ENCODE peak calls at places on chromosomes 13 and 19, in nine cellular contexts. One of them, this sample, is unnamed.

GRCh38 chr13:99150575-99151370 is 49.9 kb upstream of the UBAC2 start:
- DNase-seq in transverse colon: no peak
- DNase-seq in lower leg skin: no peak
- DNase-seq in fibroblast of lung: peak; percentile 25
- DNase-seq in heart left ventricle: no peak
- DNase-seq in nephron progenitor cell: no peak
- DNase-seq in Caco-2: no peak
- DNase-seq in AG04450: no peak
- DNase-seq in kidney epithelial cell: peak; percentile 9
- DNase-seq in this sample: no peak

GRCh38 chr13:108086678-108087077 is 128.7 kb downstream of the LIG4 start:
- DNase-seq in kidney epithelial cell: peak; percentile 9
- DNase-seq in Caco-2: peak; percentile 37
- DNase-seq in fibroblast of lung: peak; percentile 0
- DNase-seq in nephron progenitor cell: no peak
- DNase-seq in lower leg skin: no peak
- DNase-seq in AG04450: peak; percentile 4
- DNase-seq in transverse colon: no peak
- DNase-seq in heart left ventricle: no peak
- DNase-seq in this sample: no peak

GRCh38 chr19:17235618-17236413 is 9.8 kb downstream of the OCEL1 start:
- DNase-seq in nephron progenitor cell: peak; percentile 75
- DNase-seq in Caco-2: no peak
- DNase-seq in AG04450: peak; percentile 36
- DNase-seq in transverse colon: peak; percentile 80
- DNase-seq in lower leg skin: no peak
- DNase-seq in fibroblast of lung: peak; percentile 72
- DNase-seq in heart left ventricle: peak; percentile 69
- DNase-seq in kidney epithelial cell: no peak
- DNase-seq in this sample: peak; percentile 48

GRCh38 chr13:112792511-112792910 is 102.7 kb downstream of the ATP11A start:
- DNase-seq in transverse colon: no peak
- DNase-seq in Caco-2: no peak
- DNase-seq in AG04450: no peak
- DNase-seq in heart left ventricle: no peak
- DNase-seq in fibroblast of lung: no peak
- DNase-seq in kidney epithelial cell: no peak
- DNase-seq in nephron progenitor cell: no peak
- DNase-seq in lower leg skin: peak; percentile 59
- DNase-seq in this sample: no peak

GRCh38 chr13:109400192-109400591 is 386.2 kb downstream of the IRS2 start:
- DNase-seq in AG04450: no peak
- DNase-seq in fibroblast of lung: no peak
- DNase-seq in lower leg skin: no peak
- DNase-seq in heart left ventricle: no peak
- DNase-seq in nephron progenitor cell: no peak
- DNase-seq in kidney epithelial cell: no peak
- DNase-seq in transverse colon: peak; percentile 24
- DNase-seq in Caco-2: no peak
- DNase-seq in this sample: no peak

GRCh38 chr19:41223431-41224234 is 4.6 kb downstream of the AXL start:
- DNase-seq in AG04450: no peak
- DNase-seq in lower leg skin: no peak
- DNase-seq in fibroblast of lung: peak; percentile 66
- DNase-seq in Caco-2: no peak
- DNase-seq in nephron progenitor cell: peak; percentile 51
- DNase-seq in heart left ventricle: no peak
- DNase-seq in kidney epithelial cell: peak; percentile 88
- DNase-seq in transverse colon: no peak
- DNase-seq in this sample: no peak

GRCh38 chr19:12800873-12801465 is 631 bp downstream of the PRDX2 start:
- DNase-seq in nephron progenitor cell: peak; percentile 66
- DNase-seq in AG04450: no peak
- DNase-seq in Caco-2: peak; percentile 25
- DNase-seq in heart left ventricle: peak; percentile 30
- DNase-seq in lower leg skin: peak; percentile 87
- DNase-seq in kidney epithelial cell: no peak
- DNase-seq in transverse colon: no peak
- DNase-seq in fibroblast of lung: no peak
- DNase-seq in this sample: no peak

GRCh38 chr13:66618702-66619101 is 611.4 kb downstream of the PCDH9 start:
- DNase-seq in kidney epithelial cell: no peak
- DNase-seq in nephron progenitor cell: no peak
- DNase-seq in Caco-2: no peak
- DNase-seq in fibroblast of lung: peak; percentile 72
- DNase-seq in transverse colon: no peak
- DNase-seq in heart left ventricle: no peak
- DNase-seq in AG04450: peak; percentile 11
- DNase-seq in lower leg skin: no peak
- DNase-seq in this sample: no peak

GRCh38 chr13:20993661-20994440 is 67.5 kb downstream of the LATS2 start:
- DNase-seq in heart left ventricle: no peak
- DNase-seq in kidney epithelial cell: no peak
- DNase-seq in transverse colon: no peak
- DNase-seq in lower leg skin: peak; percentile 73
- DNase-seq in fibroblast of lung: peak; percentile 66
- DNase-seq in Caco-2: no peak
- DNase-seq in AG04450: no peak
- DNase-seq in nephron progenitor cell: no peak
- DNase-seq in this sample: no peak

DNA sequence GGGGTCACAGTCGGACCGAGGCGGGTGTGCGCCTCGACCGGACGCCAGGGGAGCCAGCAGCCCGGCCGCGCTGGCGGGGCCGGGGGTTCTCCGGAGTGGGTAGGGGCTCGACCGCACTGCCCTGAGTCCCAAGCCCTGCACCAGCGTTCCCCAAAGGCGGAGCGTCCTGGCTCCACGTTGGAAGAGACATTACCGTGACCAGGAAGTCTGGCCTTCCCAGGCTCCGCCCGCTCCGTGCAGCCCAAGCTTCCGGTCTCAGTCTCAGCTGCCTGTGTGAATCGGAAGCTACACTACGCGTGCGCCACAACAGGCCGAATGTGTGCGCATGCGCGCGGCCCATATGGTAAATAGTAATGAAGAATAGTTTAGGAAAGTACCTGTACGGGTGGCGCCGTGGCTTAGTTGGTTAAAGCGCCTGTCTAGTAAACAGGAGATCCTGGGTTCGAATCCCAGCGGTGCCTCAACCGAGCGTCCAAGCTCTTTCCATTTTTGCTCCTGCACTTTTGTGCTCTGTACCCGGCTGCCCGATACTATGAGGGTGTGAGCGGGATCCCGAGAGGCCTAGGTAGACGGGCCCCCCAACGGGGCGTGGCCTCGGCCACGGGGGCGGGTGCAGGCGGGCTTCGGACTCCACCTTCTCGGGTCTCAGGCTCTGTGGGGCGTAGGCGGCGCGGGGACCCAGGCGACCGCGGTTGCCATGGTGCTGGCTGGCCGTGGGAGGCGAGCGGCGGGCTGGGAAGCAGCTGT is 17.3 kb upstream of the LRP3 start:
- DNase-seq in Caco-2: peak; percentile 99
- DNase-seq in lower leg skin: peak; percentile 99
- DNase-seq in transverse colon: peak; percentile 96
- DNase-seq in kidney epithelial cell: peak; percentile 90
- DNase-seq in nephron progenitor cell: peak; percentile 98
- DNase-seq in fibroblast of lung: peak; percentile 99
- DNase-seq in AG04450: peak; percentile 98
- DNase-seq in heart left ventricle: peak; percentile 95
- DNase-seq in this sample: peak; percentile 99
- TF ChIP-seq CTCF in Caco-2: peak; percentile 24
- TF ChIP-seq CTCF in lower leg skin: no peak
- TF ChIP-seq CTCF in transverse colon: peak; percentile 49
- TF ChIP-seq CTCF in kidney epithelial cell: no peak
- TF ChIP-seq CTCF in nephron progenitor cell: no peak
- TF ChIP-seq CTCF in fibroblast of lung: peak; percentile 18
- TF ChIP-seq CTCF in AG04450: peak; percentile 25
- TF ChIP-seq CTCF in heart left ventricle: no peak
- TF ChIP-seq CTCF in this sample: peak; percentile 38

GRCh38 chr19:6260912-6261636 is 18.7 kb downstream of the MLLT1 start:
- DNase-seq in nephron progenitor cell: peak; percentile 59
- DNase-seq in kidney epithelial cell: no peak
- DNase-seq in fibroblast of lung: no peak
- DNase-seq in transverse colon: no peak
- DNase-seq in lower leg skin: no peak
- DNase-seq in heart left ventricle: no peak
- DNase-seq in Caco-2: peak; percentile 56
- DNase-seq in AG04450: no peak
- DNase-seq in this sample: no peak
- TF ChIP-seq CTCF in nephron progenitor cell: peak; percentile 67
- TF ChIP-seq CTCF in kidney epithelial cell: peak; percentile 71
- TF ChIP-seq CTCF in fibroblast of lung: peak; percentile 50
- TF ChIP-seq CTCF in transverse colon: no peak
- TF ChIP-seq CTCF in lower leg skin: no peak
- TF ChIP-seq CTCF in heart left ventricle: peak; percentile 45
- TF ChIP-seq CTCF in Caco-2: peak; percentile 67
- TF ChIP-seq CTCF in AG04450: peak; percentile 59
- TF ChIP-seq CTCF in this sample: peak; percentile 61

GRCh38 chr13:31056650-31057275 is 104.9 kb downstream of the HSPH1 start:
- DNase-seq in lower leg skin: no peak
- DNase-seq in heart left ventricle: no peak
- DNase-seq in Caco-2: no peak
- DNase-seq in transverse colon: no peak
- DNase-seq in nephron progenitor cell: no peak
- DNase-seq in AG04450: no peak
- DNase-seq in kidney epithelial cell: no peak
- DNase-seq in fibroblast of lung: peak; percentile 47
- DNase-seq in this sample: no peak
- TF ChIP-seq CTCF in lower leg skin: no peak
- TF ChIP-seq CTCF in heart left ventricle: no peak
- TF ChIP-seq CTCF in Caco-2: no peak
- TF ChIP-seq CTCF in transverse colon: no peak
- TF ChIP-seq CTCF in nephron progenitor cell: no peak
- TF ChIP-seq CTCF in AG04450: peak; percentile 13
- TF ChIP-seq CTCF in kidney epithelial cell: no peak
- TF ChIP-seq CTCF in fibroblast of lung: peak; percentile 10
- TF ChIP-seq CTCF in this sample: no peak

GRCh38 chr13:102933076-102933922 is 87.5 kb downstream of the ERCC5 start:
- DNase-seq in Caco-2: no peak
- DNase-seq in kidney epithelial cell: no peak
- DNase-seq in heart left ventricle: no peak
- DNase-seq in fibroblast of lung: no peak
- DNase-seq in transverse colon: no peak
- DNase-seq in nephron progenitor cell: no peak
- DNase-seq in AG04450: no peak
- DNase-seq in lower leg skin: no peak
- DNase-seq in this sample: no peak
- TF ChIP-seq CTCF in Caco-2: no peak
- TF ChIP-seq CTCF in kidney epithelial cell: no peak
- TF ChIP-seq CTCF in heart left ventricle: no peak
- TF ChIP-seq CTCF in fibroblast of lung: no peak
- TF ChIP-seq CTCF in transverse colon: no peak
- TF ChIP-seq CTCF in nephron progenitor cell: no peak
- TF ChIP-seq CTCF in AG04450: no peak
- TF ChIP-seq CTCF in lower leg skin: no peak
- TF ChIP-seq CTCF in this sample: no peak

GRCh38 chr19:2043269-2043641 is 7.8 kb downstream of the MKNK2 start:
- DNase-seq in AG04450: no peak
- DNase-seq in transverse colon: no peak
- DNase-seq in lower leg skin: peak; percentile 85
- DNase-seq in nephron progenitor cell: no peak
- DNase-seq in Caco-2: no peak
- DNase-seq in kidney epithelial cell: no peak
- DNase-seq in fibroblast of lung: no peak
- DNase-seq in heart left ventricle: no peak
- DNase-seq in this sample: no peak

GRCh38 chr19:2041686-2042484 is 9.2 kb downstream of the MKNK2 start:
- DNase-seq in transverse colon: peak; percentile 99
- DNase-seq in lower leg skin: peak; percentile 99
- DNase-seq in heart left ventricle: peak; percentile 97
- DNase-seq in Caco-2: peak; percentile 84
- DNase-seq in AG04450: no peak
- DNase-seq in nephron progenitor cell: peak; percentile 99
- DNase-seq in fibroblast of lung: peak; percentile 93
- DNase-seq in kidney epithelial cell: peak; percentile 74
- DNase-seq in this sample: peak; percentile 98

GRCh38 chr19:2041436-2041685 is 9.7 kb downstream of the MKNK2 start:
- DNase-seq in lower leg skin: no peak
- DNase-seq in fibroblast of lung: no peak
- DNase-seq in nephron progenitor cell: no peak
- DNase-seq in heart left ventricle: no peak
- DNase-seq in transverse colon: no peak
- DNase-seq in Caco-2: no peak
- DNase-seq in AG04450: no peak
- DNase-seq in kidney epithelial cell: no peak
- DNase-seq in this sample: no peak

GRCh38 chr19:2043864-2044708 is 7.0 kb downstream of the MKNK2 start:
- DNase-seq in Caco-2: no peak
- DNase-seq in lower leg skin: peak; percentile 85
- DNase-seq in kidney epithelial cell: no peak
- DNase-seq in fibroblast of lung: no peak
- DNase-seq in transverse colon: no peak
- DNase-seq in heart left ventricle: no peak
- DNase-seq in AG04450: no peak
- DNase-seq in nephron progenitor cell: no peak
- DNase-seq in this sample: no peak

GRCh38 chr19:2042485-2043268 is 8.4 kb downstream of the MKNK2 start:
- DNase-seq in heart left ventricle: no peak
- DNase-seq in transverse colon: peak; percentile 50
- DNase-seq in kidney epithelial cell: no peak
- DNase-seq in Caco-2: no peak
- DNase-seq in lower leg skin: peak; percentile 93
- DNase-seq in nephron progenitor cell: no peak
- DNase-seq in AG04450: no peak
- DNase-seq in fibroblast of lung: no peak
- DNase-seq in this sample: no peak
- TF ChIP-seq CTCF in heart left ventricle: no peak
- TF ChIP-seq CTCF in transverse colon: no peak
- TF ChIP-seq CTCF in kidney epithelial cell: no peak
- TF ChIP-seq CTCF in Caco-2: no peak
- TF ChIP-seq CTCF in lower leg skin: no peak
- TF ChIP-seq CTCF in nephron progenitor cell: no peak
- TF ChIP-seq CTCF in AG04450: no peak
- TF ChIP-seq CTCF in fibroblast of lung: no peak
- TF ChIP-seq CTCF in this sample: no peak

GRCh38 chr13:41199061-41199460 is 4.7 kb upstream of the KBTBD7 start:
- DNase-seq in AG04450: no peak
- DNase-seq in lower leg skin: no peak
- DNase-seq in transverse colon: no peak
- DNase-seq in heart left ventricle: no peak
- DNase-seq in fibroblast of lung: no peak
- DNase-seq in kidney epithelial cell: no peak
- DNase-seq in Caco-2: no peak
- DNase-seq in nephron progenitor cell: no peak
- DNase-seq in this sample: no peak

GRCh38 chr13:41196011-41196410 is 1.6 kb upstream of the KBTBD7 start:
- DNase-seq in AG04450: no peak
- DNase-seq in kidney epithelial cell: no peak
- DNase-seq in heart left ventricle: no peak
- DNase-seq in nephron progenitor cell: no peak
- DNase-seq in transverse colon: no peak
- DNase-seq in fibroblast of lung: no peak
- DNase-seq in Caco-2: no peak
- DNase-seq in lower leg skin: no peak
- DNase-seq in this sample: no peak

GRCh38 chr13:41199526-41199925 is 5.2 kb upstream of the KBTBD7 start:
- DNase-seq in lower leg skin: no peak
- DNase-seq in transverse colon: no peak
- DNase-seq in heart left ventricle: no peak
- DNase-seq in nephron progenitor cell: no peak
- DNase-seq in kidney epithelial cell: no peak
- DNase-seq in Caco-2: no peak
- DNase-seq in fibroblast of lung: no peak
- DNase-seq in AG04450: no peak
- DNase-seq in this sample: no peak

GRCh38 chr13:41193919-41194824 is at the start of gene KBTBD7:
- DNase-seq in heart left ventricle: peak; percentile 94
- DNase-seq in nephron progenitor cell: peak; percentile 89
- DNase-seq in fibroblast of lung: peak; percentile 98
- DNase-seq in AG04450: peak; percentile 97
- DNase-seq in Caco-2: peak; percentile 97
- DNase-seq in lower leg skin: peak; percentile 97
- DNase-seq in kidney epithelial cell: peak; percentile 85
- DNase-seq in transverse colon: peak; percentile 94
- DNase-seq in this sample: peak; percentile 84

GRCh38 chr13:41196620-41197019 is 2.3 kb upstream of the KBTBD7 start:
- DNase-seq in AG04450: no peak
- DNase-seq in Caco-2: no peak
- DNase-seq in kidney epithelial cell: no peak
- DNase-seq in fibroblast of lung: no peak
- DNase-seq in heart left ventricle: no peak
- DNase-seq in nephron progenitor cell: no peak
- DNase-seq in transverse colon: no peak
- DNase-seq in lower leg skin: no peak
- DNase-seq in this sample: no peak
- TF ChIP-seq CTCF in AG04450: peak; percentile 48
- TF ChIP-seq CTCF in Caco-2: peak; percentile 24
- TF ChIP-seq CTCF in kidney epithelial cell: peak; percentile 11
- TF ChIP-seq CTCF in fibroblast of lung: no peak
- TF ChIP-seq CTCF in heart left ventricle: no peak
- TF ChIP-seq CTCF in nephron progenitor cell: no peak
- TF ChIP-seq CTCF in transverse colon: no peak
- TF ChIP-seq CTCF in lower leg skin: no peak
- TF ChIP-seq CTCF in this sample: no peak

This sample was measured in progenitor cell of endocrine pancreas.